ENCODE peak calls at places on chromosomes 13 and 19, in seven cellular contexts. N, G, Q, K, U, I and R are unnamed samples.

GRCh38 chr19:40623403-40624239 is 22.5 kb downstream of the LTBP4 start:
- DNase-seq in N (no peak), G (no peak), Q (no peak), K (no peak), U (no peak), I (peak; percentile 97), R (no peak)

GRCh38 chr19:6091771-6092291 is 18.5 kb downstream of the RFX2 start:
- DNase-seq in N (no peak), G (no peak), Q (no peak), K (no peak), U (no peak), I (no peak), R (no peak)

GRCh38 chr13:101841687-101842086 is 389.2 kb downstream of the ITGBL1 start:
- DNase-seq in N (no peak), G (no peak), Q (no peak), K (no peak), U (no peak), I (no peak), R (no peak)

GRCh38 chr19:6906559-6906958 is 19.2 kb downstream of the ADGRE1 start:
- DNase-seq in N (no peak), G (no peak), Q (no peak), K (no peak), U (no peak), I (no peak), R (no peak)

GRCh38 chr19:4781851-4782250 is 9.7 kb upstream of the FEM1A start:
- DNase-seq in N (no peak), G (no peak), Q (no peak), K (no peak), U (no peak), I (no peak), R (no peak)

GRCh38 chr13:29763426-29764180 is 86.8 kb downstream of the UBL3 start:
- DNase-seq in N (no peak), G (no peak), Q (no peak), K (no peak), U (no peak), I (no peak), R (no peak)

GRCh38 chr13:34458756-34459462 is 483.2 kb upstream of the NBEA start:
- DNase-seq in N (no peak), G (no peak), Q (no peak), K (no peak), U (no peak), I (no peak), R (no peak)

GRCh38 chr13:111270126-111270525 is 50.3 kb upstream of the TEX29 start:
- DNase-seq in N (no peak), G (no peak), Q (no peak), K (no peak), U (no peak), I (no peak), R (no peak)

GRCh38 chr13:113832204-113832603 is 31.7 kb downstream of the GAS6 start:
- DNase-seq in N (no peak), G (no peak), Q (no peak), K (no peak), U (no peak), I (no peak), R (no peak)

GRCh38 chr13:44474122-44474910 is 100.7 kb downstream of the SERP2 start:
- DNase-seq in N (no peak), G (no peak), Q (no peak), K (no peak), U (no peak), I (no peak), R (no peak)

GRCh38 chr13:39048806-39049205 is 10.6 kb downstream of the NHLRC3 start:
- DNase-seq in N (no peak), G (no peak), Q (no peak), K (no peak), U (no peak), I (no peak), R (no peak)

GRCh38 chr19:40219721-40220276 is 1.6 kb upstream of the TTC9B start:
- DNase-seq in N (peak; percentile 57), G (peak; percentile 82), Q (no peak), K (no peak), U (no peak), I (no peak), R (no peak)

GRCh38 chr19:10321874-10322835 is 6.3 kb upstream of the FDX2 start:
- DNase-seq in N (no peak), G (no peak), Q (no peak), K (no peak), U (no peak), I (no peak), R (no peak)

GRCh38 chr13:113956571-113956970 is 17.3 kb downstream of the C13orf46 start:
- DNase-seq in N (no peak), G (no peak), Q (peak; percentile 1), K (no peak), U (no peak), I (no peak), R (no peak)

GRCh38 chr13:42001580-42001979 is 40.7 kb upstream of the VWA8 start:
- DNase-seq in N (no peak), G (peak; percentile 75), Q (no peak), K (no peak), U (no peak), I (peak; percentile 36), R (no peak)

GRCh38 chr13:32016631-32017030 is 14.9 kb upstream of the FRY start:
- DNase-seq in N (no peak), G (no peak), Q (no peak), K (no peak), U (no peak), I (no peak), R (no peak)

GRCh38 chr13:69796256-69796655 is 311.4 kb upstream of the ATXN8OS start:
- DNase-seq in N (no peak), G (no peak), Q (no peak), K (no peak), U (no peak), I (no peak), R (no peak)

GRCh38 chr19:51192689-51193088 is 32.2 kb upstream of the CD33 start:
- DNase-seq in N (no peak), G (no peak), Q (no peak), K (no peak), U (no peak), I (no peak), R (no peak)

GRCh38 chr19:17479325-17479791 is 9.0 kb downstream of the SLC27A1 start:
- DNase-seq in N (no peak), G (peak; percentile 55), Q (no peak), K (peak; percentile 63), U (no peak), I (no peak), R (no peak)

GRCh38 chr19:56839665-56840451 is 668 bp downstream of the PEG3 start:
- DNase-seq in N (peak; percentile 99), G (no peak), Q (peak; percentile 83), K (peak; percentile 92), U (no peak), I (no peak), R (no peak)

GRCh38 chr19:5228932-5229777 is 111.5 kb downstream of the PTPRS start:
- DNase-seq in N (peak; percentile 7), G (no peak), Q (no peak), K (no peak), U (no peak), I (no peak), R (no peak)

GRCh38 chr19:33366917-33367316 is 6.6 kb upstream of the CEBPG start:
- DNase-seq in N (no peak), G (no peak), Q (no peak), K (no peak), U (no peak), I (no peak), R (no peak)

GRCh38 chr13:27038323-27038722 is 133.3 kb downstream of the USP12 start:
- DNase-seq in N (no peak), G (peak; percentile 60), Q (no peak), K (no peak), U (no peak), I (no peak), R (no peak)

GRCh38 chr13:44680746-44681355 is 104.7 kb upstream of the TSC22D1 start:
- DNase-seq in N (no peak), G (no peak), Q (no peak), K (no peak), U (no peak), I (no peak), R (no peak)

GRCh38 chr13:69970521-69970920 is 137.1 kb upstream of the ATXN8OS start:
- DNase-seq in N (no peak), G (no peak), Q (no peak), K (no peak), U (no peak), I (peak; percentile 26), R (no peak)

GRCh38 chr13:111666377-111666776 is 345.9 kb downstream of the TEX29 start:
- DNase-seq in N (no peak), G (no peak), Q (no peak), K (no peak), U (no peak), I (peak; percentile 23), R (no peak)

GRCh38 chr13:45331123-45331619 is 9.8 kb downstream of the TPT1 start:
- DNase-seq in N (no peak), G (peak; percentile 22), Q (no peak), K (no peak), U (no peak), I (no peak), R (no peak)

GRCh38 chr19:1911995-1912394 is 6.8 kb downstream of the ADAT3 start:
- DNase-seq in N (no peak), G (no peak), Q (no peak), K (no peak), U (no peak), I (no peak), R (no peak)

GRCh38 chr19:46213806-46214205 is 15.7 kb upstream of the IGFL1 start:
- DNase-seq in N (no peak), G (no peak), Q (no peak), K (no peak), U (no peak), I (no peak), R (no peak)

GRCh38 chr19:1067341-1068103 is 555 bp downstream of the ARHGAP45 start:
- DNase-seq in N (no peak), G (no peak), Q (no peak), K (no peak), U (no peak), I (no peak), R (no peak)

GRCh38 chr13:93080587-93080986 is 146.0 kb upstream of the GPC6 start:
- DNase-seq in N (no peak), G (peak; percentile 70), Q (no peak), K (no peak), U (no peak), I (no peak), R (no peak)